ENCODE peak calls at places on chromosome 19, in eight cellular contexts. R, Z, U, I, L, E, W and F are unnamed samples. For H3K4me1, the result is how much of the 10 kb centered on the place peaks cover.

GRCh38 chr19:28485300-28485699 is 727.7 kb downstream of the UQCRFS1 start:
- DNase-seq in R (no peak), Z (no peak), U (no peak), I (no peak), L (no peak), E (no peak), W (no peak), F (no peak)

GRCh38 chr19:33227242-33227650 is 1.6 kb upstream of the SLC7A10 start:
- DNase-seq in R (peak), Z (no peak), U (no peak), I (no peak), L (no peak), E (no peak), W (no peak), F (no peak)

GRCh38 chr19:45090598-45090997 is 2.4 kb upstream of the PPP1R37 start:
- DNase-seq in R (no peak), Z (no peak), U (no peak), I (no peak), L (no peak), E (no peak), W (no peak), F (no peak)

GRCh38 chr19:1243768-1244692 is 2.5 kb downstream of the ATP5F1D start:
- DNase-seq in R (peak), Z (peak), U (peak), I (peak), L (peak), E (peak), W (peak), F (no peak)

GRCh38 chr19:34555447-34555846 is 73.9 kb downstream of the WTIP start:
- DNase-seq in R (no peak), Z (peak), U (peak), I (no peak), L (no peak), E (no peak), W (no peak), F (no peak)

GRCh38 chr19:38679839-38680238 is 32.4 kb downstream of the ACTN4 start:
- DNase-seq in R (peak), Z (no peak), U (no peak), I (no peak), L (no peak), E (no peak), W (no peak), F (no peak)

GRCh38 chr19:8307400-8307964 is 676 bp downstream of the CD320 start:
- DNase-seq in R (no peak), Z (peak), U (no peak), I (no peak), L (peak), E (peak), W (no peak), F (no peak)

GRCh38 chr19:33734913-33735312 is 61.8 kb upstream of the KCTD15 start:
- DNase-seq in R (no peak), Z (no peak), U (no peak), I (no peak), L (no peak), E (no peak), W (no peak), F (no peak)

GRCh38 chr19:7644550-7644877 is 7.6 kb downstream of the STXBP2 start:
- DNase-seq in R (no peak), Z (no peak), U (no peak), I (no peak), L (no peak), E (no peak), W (no peak), F (no peak)

GRCh38 chr19:55482128-55482961 is 2.6 kb upstream of the NAT14 start:
- DNase-seq in R (no peak), Z (no peak), U (no peak), I (no peak), L (no peak), E (no peak), W (no peak), F (no peak)

GRCh38 chr19:51295382-51296126 is 15.9 kb upstream of the IGLON5 start:
- DNase-seq in R (no peak), Z (no peak), U (no peak), I (no peak), L (no peak), E (no peak), W (no peak), F (no peak)

GRCh38 chr19:3275068-3275582 is 50.7 kb downstream of the CELF5 start:
- DNase-seq in R (no peak), Z (peak), U (peak), I (no peak), L (no peak), E (no peak), W (no peak), F (no peak)

GRCh38 chr19:28633223-28634030 is 579.5 kb downstream of the UQCRFS1 start:
- DNase-seq in R (peak), Z (peak), U (peak), I (no peak), L (no peak), E (no peak), W (peak), F (peak)

GRCh38 chr19:55173717-55174409 is 6.2 kb downstream of the SYT5 start:
- DNase-seq in R (no peak), Z (peak), U (peak), I (no peak), L (no peak), E (peak), W (peak), F (no peak)

GRCh38 chr19:16326401-16327130 is 1.9 kb downstream of the KLF2 start:
- DNase-seq in R (no peak), Z (no peak), U (peak), I (no peak), L (peak), E (no peak), W (peak), F (peak)

GRCh38 chr19:16328824-16329482 is 4.3 kb downstream of the KLF2 start:
- DNase-seq in R (no peak), Z (no peak), U (peak), I (no peak), L (no peak), E (no peak), W (peak), F (no peak)

GRCh38 chr19:16327131-16327450 is 2.5 kb downstream of the KLF2 start:
- DNase-seq in R (no peak), Z (no peak), U (no peak), I (no peak), L (no peak), E (no peak), W (no peak), F (no peak)

GRCh38 chr19:16327911-16328823 is 3.5 kb downstream of the KLF2 start:
- DNase-seq in R (no peak), Z (peak), U (peak), I (no peak), L (peak), E (peak), W (peak), F (no peak)

GRCh38 chr19:16327501-16327900 is 2.9 kb downstream of the KLF2 start:
- DNase-seq in R (no peak), Z (no peak), U (peak), I (no peak), L (no peak), E (no peak), W (no peak), F (no peak)
- H3K4me3 ChIP-seq in R (peak), Z (no peak), U (peak), I (peak), L (peak), E (peak), W (peak), F (no peak)

GRCh38 chr19:46882034-46882433 is 21.2 kb downstream of the ARHGAP35 start:
- DNase-seq in R (no peak), Z (no peak), U (no peak), I (no peak), L (no peak), E (no peak), W (no peak), F (no peak)

GRCh38 chr19:46875657-46876056 is 14.9 kb downstream of the ARHGAP35 start:
- DNase-seq in R (no peak), Z (no peak), U (no peak), I (no peak), L (no peak), E (no peak), W (no peak), F (no peak)

GRCh38 chr19:46881092-46881491 is 20.3 kb downstream of the ARHGAP35 start:
- DNase-seq in R (no peak), Z (no peak), U (no peak), I (no peak), L (no peak), E (no peak), W (no peak), F (no peak)

GRCh38 chr19:46880440-46880839 is 19.6 kb downstream of the ARHGAP35 start:
- DNase-seq in R (no peak), Z (no peak), U (no peak), I (no peak), L (no peak), E (no peak), W (no peak), F (no peak)

GRCh38 chr19:46878613-46879375 is 18.0 kb downstream of the ARHGAP35 start:
- DNase-seq in R (peak), Z (no peak), U (no peak), I (no peak), L (no peak), E (no peak), W (peak), F (no peak)
- H3K4me1 ChIP-seq in R (under half), Z (under half), U (under half), I (under half), L (under half), E (under half), W (half or more), F (under half)

GRCh38 chr19:17716309-17716929 is 2.9 kb upstream of the MAP1S start:
- DNase-seq in R (no peak), Z (no peak), U (no peak), I (no peak), L (no peak), E (no peak), W (no peak), F (no peak)

GRCh38 chr19:17718988-17719711 is at the start of gene MAP1S:
- DNase-seq in R (peak), Z (peak), U (peak), I (no peak), L (peak), E (peak), W (peak), F (no peak)

GRCh38 chr19:17720487-17720839 is 1.2 kb downstream of the MAP1S start:
- DNase-seq in R (no peak), Z (peak), U (no peak), I (no peak), L (no peak), E (no peak), W (no peak), F (no peak)

GRCh38 chr19:17719730-17720486 is 628 bp downstream of the MAP1S start:
- DNase-seq in R (no peak), Z (peak), U (peak), I (peak), L (peak), E (peak), W (no peak), F (no peak)

GRCh38 chr19:17718467-17718987 is 753 bp upstream of the MAP1S start:
- DNase-seq in R (no peak), Z (no peak), U (no peak), I (no peak), L (no peak), E (no peak), W (no peak), F (no peak)
- H3K27ac ChIP-seq in R (no peak), Z (peak), U (no peak), I (no peak), L (no peak), E (no peak), W (no peak), F (no peak)

DNA sequence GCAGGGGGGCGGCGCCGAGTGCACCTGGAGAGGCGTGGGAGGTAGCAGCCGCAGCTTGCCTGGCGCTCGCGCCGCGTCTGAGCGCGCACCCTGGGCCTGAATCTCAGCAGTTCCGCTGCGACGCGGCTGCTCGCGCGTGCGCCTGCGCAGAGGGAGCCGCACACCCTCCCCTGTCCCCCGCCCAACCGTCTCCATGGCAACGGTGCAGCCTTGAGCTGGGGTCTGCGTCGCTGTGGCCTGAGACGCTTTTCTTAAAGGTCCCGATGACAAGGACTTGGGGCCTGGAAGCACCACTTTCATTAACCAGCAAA is at the start of gene PNMA8B:
- DNase-seq in R (no peak), Z (no peak), U (peak), I (no peak), L (peak), E (no peak), W (no peak), F (peak)
- H3K4me3 ChIP-seq in R (peak), Z (no peak), U (no peak), I (peak), L (no peak), E (peak), W (no peak), F (peak)